ENCODE peak calls at places on chromosomes 1 and 21, in six cellular contexts. F is brain microvascular endothelial cell; R is SK-N-SH; T is breast epithelium; E is CD8-positive, alpha-beta T cell; S is hepatocyte. H is an unnamed sample. For H3K27me3, the result is how much of the 10 kb centered on the place peaks cover.

GRCh38 chr1:229815076-229815475 is 189.0 kb downstream of the URB2 start:
- DNase-seq in E (no peak), S (no peak), R (no peak), T (no peak), F (no peak), H (no peak)

GRCh38 chr1:41431490-41432350 is 52.8 kb downstream of the EDN2 start:
- DNase-seq in F (no peak), R (peak), S (no peak), E (no peak), T (no peak), H (no peak)

GRCh38 chr1:1122078-1122811 is 6.4 kb upstream of the C1orf159 start:
- DNase-seq in F (peak), R (peak), E (peak), T (peak), S (peak), H (peak)

GRCh38 chr21:34511787-34512451 is at the start of gene KCNE1:
- DNase-seq in R (no peak), T (no peak), S (no peak), E (no peak), F (no peak), H (no peak)

GRCh38 chr1:247077768-247078314 is 770 bp downstream of the ZNF670 start:
- DNase-seq in F (no peak), T (no peak), S (no peak), R (peak), E (no peak), H (no peak)

GRCh38 chr1:203039609-203040517 is 13.6 kb downstream of the PPFIA4 start:
- DNase-seq in E (no peak), R (no peak), T (no peak), F (no peak), S (peak), H (no peak)

GRCh38 chr1:55696181-55696580 is 481.0 kb upstream of the USP24 start:
- DNase-seq in T (no peak), F (peak), R (no peak), S (no peak), E (no peak), H (peak)

GRCh38 chr1:67061266-67061665 is 7.3 kb upstream of the SLC35D1 start:
- DNase-seq in S (no peak), F (no peak), R (no peak), E (no peak), T (no peak), H (no peak)

GRCh38 chr1:115976900-115977480 is 677 bp downstream of the SLC22A15 start:
- DNase-seq in S (peak), R (peak), T (no peak), E (no peak), F (no peak), H (no peak)

GRCh38 chr1:228317891-228318810 is 88.5 kb downstream of the TRIM11 start:
- DNase-seq in E (no peak), F (no peak), R (no peak), T (no peak), S (no peak), H (no peak)

GRCh38 chr1:51515982-51516638 is 3.0 kb downstream of the EPS15 start:
- DNase-seq in E (no peak), F (no peak), R (no peak), S (no peak), T (no peak), H (no peak)

GRCh38 chr1:110672753-110673108 is 2.0 kb downstream of the KCNA3 start:
- DNase-seq in S (no peak), F (no peak), E (peak), T (no peak), R (no peak), H (no peak)

GRCh38 chr1:44723496-44724407 is 7.2 kb downstream of the RNU5D-1 start:
- DNase-seq in F (no peak), E (peak), R (no peak), T (no peak), S (no peak), H (no peak)

GRCh38 chr1:79777481-79778219 is 771.1 kb upstream of the ADGRL4 start:
- DNase-seq in T (no peak), E (no peak), R (no peak), S (no peak), F (no peak), H (no peak)

GRCh38 chr1:6103854-6104530 is 58.3 kb downstream of the KCNAB2 start:
- DNase-seq in S (no peak), F (no peak), T (no peak), R (no peak), E (no peak), H (no peak)

GRCh38 chr1:65773391-65773790 is 19.3 kb upstream of the PDE4B start:
- DNase-seq in F (no peak), S (no peak), R (no peak), T (no peak), E (no peak), H (no peak)

GRCh38 chr1:111596499-111596898 is 23.1 kb upstream of the RAP1A start:
- DNase-seq in T (no peak), F (no peak), R (no peak), E (peak), S (no peak), H (no peak)

GRCh38 chr1:241081473-241081872 is 275.5 kb downstream of the RGS7 start:
- DNase-seq in F (peak), T (no peak), E (no peak), R (no peak), S (no peak), H (no peak)

GRCh38 chr1:32051706-32052105 is 21.0 kb upstream of the TMEM39B start:
- DNase-seq in S (no peak), F (no peak), E (no peak), T (no peak), R (no peak), H (no peak)

GRCh38 chr1:172154571-172154970 is 265.9 kb upstream of the C1orf105 start:
- DNase-seq in F (no peak), R (no peak), E (no peak), T (no peak), S (no peak), H (no peak)

GRCh38 chr1:112866151-112866550 is 89.8 kb downstream of the SLC16A1 start:
- DNase-seq in E (no peak), S (peak), T (no peak), R (no peak), F (peak), H (peak)

GRCh38 chr21:33402011-33402979 is 918 bp upstream of the IFNGR2 start:
- DNase-seq in T (peak), R (peak), E (peak), F (peak), S (peak), H (no peak)

GRCh38 chr1:110783292-110783918 is 89.5 kb upstream of the CD53 start:
- DNase-seq in T (no peak), E (peak), S (peak), F (peak), R (peak), H (peak)

GRCh38 chr1:176575991-176576390 is 113.0 kb downstream of the PAPPA2 start:
- DNase-seq in E (no peak), R (no peak), F (no peak), S (no peak), T (no peak), H (no peak)

GRCh38 chr1:56577859-56578663 is 1.3 kb downstream of the PLPP3 start:
- DNase-seq in T (peak), R (peak), S (peak), F (peak), E (no peak), H (no peak)

GRCh38 chr1:227886993-227887696 is 60.6 kb downstream of the WNT9A start:
- DNase-seq in R (peak), S (peak), E (no peak), F (peak), T (no peak), H (peak)

GRCh38 chr1:206002160-206002559 is 1.0 kb downstream of the RAB7B start:
- DNase-seq in F (no peak), R (no peak), E (no peak), T (no peak), S (no peak), H (no peak)

GRCh38 chr1:206002833-206003532 is at the start of gene RAB7B:
- DNase-seq in T (no peak), R (no peak), E (no peak), S (peak), F (peak), H (peak)

GRCh38 chr1:206000641-206001339 is 2.4 kb downstream of the RAB7B start:
- DNase-seq in F (peak), R (no peak), E (no peak), S (no peak), T (no peak), H (no peak)

GRCh38 chr1:205998457-205999241 is 4.5 kb downstream of the RAB7B start:
- DNase-seq in E (no peak), F (no peak), R (no peak), T (no peak), S (no peak), H (no peak)

GRCh38 chr1:206001476-206001888 is 1.7 kb downstream of the RAB7B start:
- DNase-seq in R (no peak), T (no peak), F (peak), E (no peak), S (peak), H (peak)
- TF ChIP-seq CTCF in R (no peak), T (no peak), F (peak), E (no peak), S (no peak), H (no peak)

GRCh38 chr21:45244799-45245340 is 42.8 kb downstream of the POFUT2 start:
- DNase-seq in T (no peak), S (no peak), R (no peak), F (no peak), E (no peak), H (no peak)
- H3K27me3 ChIP-seq in T (under half), S (under half), R (under half), F (under half), E (under half), H (under half)

DNA sequence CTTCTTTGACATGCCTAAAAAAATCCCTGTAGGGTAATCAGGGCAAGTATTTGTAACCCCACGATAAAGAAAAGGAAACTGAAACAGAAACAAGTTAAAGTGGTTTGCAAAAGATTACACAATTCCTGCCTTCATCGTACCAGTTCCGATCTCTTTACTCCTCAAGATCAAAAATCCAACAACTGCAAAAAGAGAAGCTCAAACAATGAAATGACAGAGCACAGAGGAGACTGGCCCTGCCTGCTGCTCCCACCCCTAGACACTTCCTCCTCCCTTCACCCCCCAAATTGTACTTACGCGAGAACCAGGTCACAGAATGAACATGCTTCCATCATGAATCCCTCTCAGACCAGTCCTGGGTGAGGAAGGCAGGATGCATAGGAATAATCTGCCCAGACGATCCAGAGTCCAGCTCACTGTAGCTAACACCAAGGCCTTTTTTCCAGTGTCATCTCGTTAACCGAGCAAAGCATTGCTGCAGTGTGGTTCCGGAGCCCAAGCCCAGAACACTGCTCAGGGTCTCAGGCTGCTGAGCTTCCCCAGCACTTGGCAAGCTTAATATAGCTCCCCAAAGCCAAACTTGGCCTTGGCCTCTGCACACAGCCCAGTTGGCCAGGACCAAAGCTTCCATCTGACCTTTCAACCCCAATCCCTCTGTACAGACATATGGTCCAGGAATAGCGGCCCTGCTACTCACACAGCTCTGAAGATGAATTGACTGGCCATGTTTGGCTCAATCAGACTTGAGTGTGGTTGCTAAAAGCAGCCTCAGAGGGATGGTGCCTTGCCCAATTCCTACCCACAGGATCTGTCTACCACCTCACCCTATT is 20.3 kb downstream of the RXRG start:
- DNase-seq in E (no peak), T (no peak), F (no peak), S (no peak), R (no peak), H (no peak)
- H3K27ac ChIP-seq in E (peak), T (peak), F (no peak), S (no peak), R (no peak), H (no peak)

GRCh38 chr21:23725576-23725975 is 1881.7 kb downstream of the MRPL39 start:
- DNase-seq in F (no peak), S (no peak), T (no peak), R (no peak), E (no peak), H (no peak)
- TF ChIP-seq CTCF in F (no peak), S (no peak), T (no peak), R (no peak), E (no peak), H (no peak)

GRCh38 chr1:101235241-101235695 is 1.6 kb upstream of the S1PR1 start:
- DNase-seq in F (no peak), R (no peak), T (no peak), S (no peak), E (no peak), H (no peak)

GRCh38 chr1:101238041-101238515 is 1.3 kb downstream of the S1PR1 start:
- DNase-seq in E (peak), S (no peak), R (no peak), T (no peak), F (no peak), H (no peak)

GRCh38 chr1:101237229-101237837 is 514 bp downstream of the S1PR1 start:
- DNase-seq in S (no peak), T (no peak), F (no peak), R (peak), E (peak), H (peak)

GRCh38 chr1:101235696-101236545 is 898 bp upstream of the S1PR1 start:
- DNase-seq in F (no peak), T (no peak), R (peak), E (peak), S (peak), H (no peak)

DNA sequence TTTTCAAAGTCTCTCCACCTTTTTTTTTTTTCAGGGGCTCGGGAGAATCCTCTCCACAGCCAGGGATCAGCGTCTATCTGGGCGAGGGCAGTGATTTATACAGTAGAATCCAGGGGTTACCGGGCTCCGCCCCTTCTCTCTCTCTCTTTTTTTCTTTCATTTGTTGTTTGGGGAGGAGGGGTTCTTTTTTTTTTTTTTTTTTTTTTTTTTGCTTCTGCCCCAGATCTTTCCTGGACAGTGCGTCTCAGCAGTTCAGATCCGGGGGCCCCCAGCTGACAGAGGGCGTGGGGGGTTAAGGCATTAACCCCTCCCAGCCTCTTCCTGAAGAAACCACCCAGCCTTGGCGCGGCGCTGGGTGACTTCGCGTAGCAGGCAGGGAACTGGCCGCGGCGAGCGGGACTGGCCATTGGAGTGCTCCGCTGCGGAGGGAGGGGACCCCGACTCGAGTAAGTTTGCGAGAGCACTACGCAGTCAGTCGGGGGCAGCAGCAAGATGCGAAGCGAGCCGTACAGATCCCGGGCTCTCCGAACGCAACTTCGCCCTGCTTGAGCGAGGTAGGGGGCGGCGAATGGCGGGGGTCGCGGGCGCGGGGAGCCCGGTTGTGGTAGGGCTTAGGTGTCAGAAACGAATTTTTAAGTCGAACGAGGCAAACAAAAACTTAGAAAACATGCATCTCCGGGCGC is at the start of gene S1PR1:
- DNase-seq in F (no peak), E (peak), R (peak), S (peak), T (peak), H (no peak)
- H3K27me3 ChIP-seq in F (under half), E (under half), R (under half), S (under half), T (under half), H (under half)

GRCh38 chr1:15718199-15718601 is 17.9 kb upstream of the SLC25A34 start:
- DNase-seq in F (no peak), E (no peak), S (no peak), R (no peak), T (no peak), H (no peak)

GRCh38 chr1:15717418-15718131 is 18.5 kb upstream of the SLC25A34 start:
- DNase-seq in S (no peak), E (no peak), R (no peak), T (no peak), F (no peak), H (no peak)

GRCh38 chr1:15720861-15721260 is 15.2 kb upstream of the SLC25A34 start:
- DNase-seq in R (no peak), T (no peak), F (no peak), S (no peak), E (no peak), H (no peak)

GRCh38 chr1:15722411-15722810 is 13.6 kb upstream of the SLC25A34 start:
- DNase-seq in E (no peak), R (no peak), F (no peak), T (no peak), S (no peak), H (no peak)

GRCh38 chr1:15719721-15720120 is 16.3 kb upstream of the SLC25A34 start:
- DNase-seq in F (no peak), E (no peak), T (no peak), R (no peak), S (no peak), H (no peak)
- H3K27ac ChIP-seq in F (no peak), E (no peak), T (no peak), R (no peak), S (no peak), H (no peak)

GRCh38 chr21:25039461-25040380 is 567.6 kb downstream of the MRPL39 start:
- DNase-seq in R (no peak), S (no peak), E (no peak), F (no peak), T (no peak), H (no peak)
- TF ChIP-seq CTCF in R (peak), S (peak), E (no peak), F (peak), T (no peak), H (peak)

GRCh38 chr1:213767683-213768082 is 220.1 kb upstream of the PROX1 start:
- DNase-seq in E (no peak), S (no peak), F (no peak), R (no peak), T (no peak), H (no peak)
- H3K27me3 ChIP-seq in E (under half), S (under half), F (under half), R (under half), T (under half), H (under half)